ENCODE peak calls at places on chromosome 1, in five cellular contexts. U is aorta; T is colonic mucosa; O is CD4-positive, alpha-beta memory T cell; N is SK-N-SH. F is an unnamed sample.

GRCh38 chr1:204602871-204603542 is 82.5 kb downstream of the LRRN2 start:
- DNase-seq in U (no peak), T (no peak), O (no peak), N (no peak), F (no peak)

GRCh38 chr1:30525980-30526651 is 197.3 kb downstream of the MATN1 start:
- DNase-seq in U (peak; percentile 63), T (no peak), O (no peak), N (no peak), F (no peak)

GRCh38 chr1:162011337-162012012 is 12.2 kb downstream of the OLFML2B start:
- DNase-seq in U (no peak), T (peak; percentile 33), O (no peak), N (no peak), F (no peak)

GRCh38 chr1:172478485-172478884 is 34.6 kb upstream of the PIGC start:
- DNase-seq in U (no peak), T (no peak), O (no peak), N (no peak), F (no peak)

GRCh38 chr1:87113313-87113712 is 198.9 kb downstream of the HS2ST1 start:
- DNase-seq in U (no peak), T (no peak), O (no peak), N (no peak), F (no peak)

GRCh38 chr1:3249846-3250501 is 181.0 kb downstream of the PRDM16 start:
- DNase-seq in U (no peak), T (no peak), O (no peak), N (no peak), F (no peak)

GRCh38 chr1:204702552-204703270 is 17.2 kb upstream of the LRRN2 start:
- DNase-seq in U (peak; percentile 22), T (no peak), O (no peak), N (no peak), F (no peak)

GRCh38 chr1:226565476-226565875 is 16.9 kb downstream of the STUM start:
- DNase-seq in U (no peak), T (no peak), O (no peak), N (no peak), F (no peak)

GRCh38 chr1:9842781-9843575 is 19.2 kb upstream of the CLSTN1 start:
- DNase-seq in U (peak; percentile 73), T (peak; percentile 87), O (no peak), N (peak; percentile 21), F (no peak)

GRCh38 chr1:161139765-161140164 is 7.3 kb upstream of the DEDD start:
- DNase-seq in U (no peak), T (peak; percentile 51), O (peak; percentile 54), N (peak; percentile 64), F (no peak)

GRCh38 chr1:42669936-42670335 is 11.7 kb downstream of the PPIH start:
- DNase-seq in U (no peak), T (no peak), O (no peak), N (no peak), F (no peak)

GRCh38 chr1:78491311-78492071 is 717 bp downstream of the PTGFR start:
- DNase-seq in U (peak; percentile 78), T (peak; percentile 20), O (no peak), N (peak; percentile 57), F (no peak)

GRCh38 chr1:42741706-42742105 is 1.7 kb upstream of the CLDN19 start:
- DNase-seq in U (no peak), T (no peak), O (no peak), N (no peak), F (no peak)

GRCh38 chr1:172823534-172823933 is 164.6 kb downstream of the FASLG start:
- DNase-seq in U (no peak), T (no peak), O (no peak), N (no peak), F (no peak)

GRCh38 chr1:2801046-2801445 is 447 bp downstream of the TTC34 start:
- DNase-seq in U (peak; percentile 59), T (no peak), O (no peak), N (no peak), F (no peak)

GRCh38 chr1:186456731-186457255 is 4.1 kb downstream of the PDC start:
- DNase-seq in U (no peak), T (no peak), O (no peak), N (no peak), F (no peak)

GRCh38 chr1:27005166-27005530 is 7.5 kb downstream of the TENT5B start:
- DNase-seq in U (no peak), T (no peak), O (no peak), N (no peak), F (no peak)

GRCh38 chr1:234612352-234613127 is 2.6 kb upstream of the IRF2BP2 start:
- DNase-seq in U (peak; percentile 91), T (peak; percentile 96), O (peak; percentile 79), N (peak; percentile 73), F (peak; percentile 96)
- H3K4me1 ChIP-seq in U (peaks cover 7% of the 10 kb centered on the region), T (peaks cover 15% of the 10 kb centered on the region), O (peaks cover 35% of the 10 kb centered on the region), N (peaks cover 52% of the 10 kb centered on the region), F (peaks cover 33% of the 10 kb centered on the region)

GRCh38 chr1:6461237-6461530 is 4.8 kb downstream of the TNFRSF25 start:
- DNase-seq in U (no peak), T (no peak), O (no peak), N (no peak), F (no peak)
- H3K4me3 ChIP-seq in U (no peak overlapping the region), T (no peak overlapping the region), O (peak overlapping the region; percentile 42), N (no peak overlapping the region), F (no peak overlapping the region)

GRCh38 chr1:232016636-232017035 is 390.0 kb downstream of the DISC1 start:
- DNase-seq in U (no peak), T (no peak), O (no peak), N (no peak), F (no peak)
- H3K27me3 ChIP-seq in U (no peaks in the 10 kb centered on the region), T (no peaks in the 10 kb centered on the region), O (no peaks in the 10 kb centered on the region), N (no peaks in the 10 kb centered on the region), F (no peaks in the 10 kb centered on the region)

GRCh38 chr1:209651148-209651547 is 1.1 kb downstream of the LAMB3 start:
- DNase-seq in U (peak; percentile 86), T (peak; percentile 91), O (peak; percentile 26), N (no peak), F (no peak)
- H3K4me1 ChIP-seq in U (no peaks in the 10 kb centered on the region), T (peaks cover 35% of the 10 kb centered on the region), O (peaks cover 26% of the 10 kb centered on the region), N (peaks cover 47% of the 10 kb centered on the region), F (no peaks in the 10 kb centered on the region)

GRCh38 chr1:21212126-21212525 is 35.4 kb upstream of the EIF4G3 start:
- DNase-seq in U (no peak), T (no peak), O (no peak), N (no peak), F (no peak)
- H3K4me3 ChIP-seq in U (no peak overlapping the region), T (no peak overlapping the region), O (no peak overlapping the region), N (no peak overlapping the region), F (no peak overlapping the region)

DNA sequence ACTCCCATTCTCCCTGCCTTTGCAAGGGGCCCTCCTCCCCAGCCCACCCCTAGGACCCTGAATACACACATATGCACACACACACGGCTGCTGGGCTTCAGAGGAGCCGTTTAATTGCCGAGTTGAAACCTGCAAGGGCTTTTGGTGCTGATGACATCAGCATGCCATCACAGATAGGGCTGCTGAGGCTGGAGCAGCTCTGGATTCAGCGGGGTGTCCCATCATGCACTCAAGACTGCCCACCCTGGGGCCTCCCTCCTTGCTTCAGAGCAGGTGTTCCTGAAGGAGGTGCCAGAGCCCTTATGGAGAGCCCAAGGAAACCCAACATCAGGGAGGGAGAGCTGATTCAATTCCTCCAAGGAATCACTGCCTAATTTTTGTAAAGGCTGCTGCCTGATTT is 5.7 kb downstream of the SYT2 start:
- DNase-seq in U (no peak), T (no peak), O (no peak), N (no peak), F (no peak)
- H3K27me3 ChIP-seq in U (no peaks in the 10 kb centered on the region), T (peaks cover 18% of the 10 kb centered on the region), O (peaks cover 14% of the 10 kb centered on the region), N (peaks cover 77% of the 10 kb centered on the region), F (peaks cover 21% of the 10 kb centered on the region)

GRCh38 chr1:16143005-16143565 is 12.8 kb downstream of the EPHA2 start:
- DNase-seq in U (no peak), T (no peak), O (no peak), N (no peak), F (no peak)

GRCh38 chr1:16144325-16145029 is 11.4 kb downstream of the EPHA2 start:
- DNase-seq in U (no peak), T (no peak), O (no peak), N (no peak), F (no peak)

GRCh38 chr1:16141573-16142336 is 14.1 kb downstream of the EPHA2 start:
- DNase-seq in U (no peak), T (no peak), O (no peak), N (peak; percentile 70), F (no peak)

GRCh38 chr1:16143566-16144324 is 12.1 kb downstream of the EPHA2 start:
- DNase-seq in U (no peak), T (peak; percentile 80), O (no peak), N (no peak), F (no peak)

DNA sequence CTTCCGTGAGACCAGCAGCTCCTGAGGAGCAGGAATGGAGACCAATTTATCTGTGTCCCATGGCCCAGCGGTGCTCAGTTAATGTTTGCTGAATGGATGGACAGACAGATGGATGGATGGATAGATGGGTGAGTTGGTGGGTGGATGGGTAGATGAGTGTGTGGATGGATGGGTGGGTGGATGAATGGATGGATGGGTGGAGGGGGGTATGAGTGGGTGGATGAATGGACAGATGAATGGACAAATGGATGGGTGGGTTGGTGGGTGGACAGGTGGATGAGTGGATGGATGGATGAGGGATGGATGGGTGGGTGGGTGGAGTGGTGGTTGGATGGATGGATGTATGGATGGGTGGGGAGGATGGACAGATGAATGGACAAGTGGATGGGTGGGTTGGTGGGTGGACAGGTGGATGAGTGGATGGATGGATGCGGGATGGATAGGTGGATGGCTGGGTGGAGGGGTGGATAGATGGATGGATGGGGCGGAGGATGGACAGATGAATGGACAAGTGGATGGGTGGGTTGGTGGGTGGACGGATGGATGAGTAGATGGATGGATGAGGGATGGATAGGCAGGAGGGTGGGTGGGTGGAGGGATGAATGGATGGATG is 13.4 kb downstream of the EPHA2 start:
- DNase-seq in U (no peak), T (no peak), O (no peak), N (no peak), F (no peak)
- H3K4me1 ChIP-seq in U (no peaks in the 10 kb centered on the region), T (peaks cover 15% of the 10 kb centered on the region), O (no peaks in the 10 kb centered on the region), N (peaks cover 24% of the 10 kb centered on the region), F (no peaks in the 10 kb centered on the region)

GRCh38 chr1:155591770-155592169 is 18.2 kb upstream of the MSTO1 start:
- DNase-seq in U (no peak), T (peak; percentile 32), O (peak; percentile 59), N (peak; percentile 50), F (peak; percentile 42)

GRCh38 chr1:155598842-155599331 is 11.1 kb upstream of the MSTO1 start:
- DNase-seq in U (no peak), T (no peak), O (peak; percentile 13), N (no peak), F (peak; percentile 74)

DNA sequence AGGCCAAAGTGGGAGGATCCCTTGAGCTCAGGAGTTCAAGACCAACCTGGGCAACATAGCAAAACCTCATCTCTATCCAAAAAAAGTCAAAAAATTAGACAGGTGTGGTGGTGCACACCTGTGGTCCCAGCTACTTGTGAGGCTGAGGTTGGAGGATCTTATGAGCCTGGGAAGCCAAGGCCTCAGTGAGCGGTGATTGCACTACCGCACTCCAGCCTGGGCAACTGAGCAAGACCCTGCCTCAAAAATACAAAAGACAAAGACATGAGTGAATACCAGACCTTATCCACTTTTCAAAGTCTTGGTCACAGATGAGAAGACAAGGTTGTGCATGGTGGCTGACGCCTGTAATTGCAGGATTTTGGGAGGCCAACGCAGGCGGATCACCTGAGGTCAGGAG is 13.2 kb upstream of the MSTO1 start:
- DNase-seq in U (no peak), T (no peak), O (no peak), N (no peak), F (no peak)
- H3K4me3 ChIP-seq in U (no peak overlapping the region), T (no peak overlapping the region), O (no peak overlapping the region), N (no peak overlapping the region), F (no peak overlapping the region)